ENCODE peak calls at places on chromosomes 16 and 17, in four cellular contexts. One of them, this sample, is unnamed.

GRCh38 chr17:18198530-18198929 is 14.9 kb downstream of the ALKBH5 start:
- DNase-seq in esophagus squamous epithelium: no peak
- DNase-seq in bronchial epithelial cell: no peak
- DNase-seq in PC-9: no peak
- DNase-seq in this sample: no peak

GRCh38 chr16:2786061-2786825 is 1.1 kb downstream of the PRSS33 start:
- DNase-seq in esophagus squamous epithelium: no peak
- DNase-seq in bronchial epithelial cell: no peak
- DNase-seq in PC-9: no peak
- DNase-seq in this sample: peak; percentile 44

GRCh38 chr16:57592591-57593003 is 35.8 kb upstream of the ADGRG1 start:
- DNase-seq in esophagus squamous epithelium: no peak
- DNase-seq in bronchial epithelial cell: no peak
- DNase-seq in PC-9: no peak
- DNase-seq in this sample: no peak

GRCh38 chr17:8153957-8154607 is 1.9 kb upstream of the PER1 start:
- DNase-seq in esophagus squamous epithelium: peak; percentile 78
- DNase-seq in bronchial epithelial cell: peak; percentile 94
- DNase-seq in PC-9: peak; percentile 77
- DNase-seq in this sample: peak; percentile 94

GRCh38 chr17:7435676-7436555 is 681 bp downstream of the TMEM102 start:
- DNase-seq in esophagus squamous epithelium: no peak
- DNase-seq in bronchial epithelial cell: peak; percentile 39
- DNase-seq in PC-9: peak; percentile 55
- DNase-seq in this sample: peak; percentile 90

GRCh38 chr16:57541754-57542435 is 548 bp upstream of the ADGRG5 start:
- DNase-seq in esophagus squamous epithelium: no peak
- DNase-seq in bronchial epithelial cell: no peak
- DNase-seq in PC-9: no peak
- DNase-seq in this sample: peak; percentile 8

GRCh38 chr17:80916246-80916645 is 75.4 kb upstream of the CHMP6 start:
- DNase-seq in esophagus squamous epithelium: no peak
- DNase-seq in bronchial epithelial cell: no peak
- DNase-seq in PC-9: no peak
- DNase-seq in this sample: no peak

GRCh38 chr17:18246880-18247612 is 11.5 kb downstream of the FLII start:
- DNase-seq in esophagus squamous epithelium: no peak
- DNase-seq in bronchial epithelial cell: peak; percentile 82
- DNase-seq in PC-9: peak; percentile 65
- DNase-seq in this sample: peak; percentile 100

GRCh38 chr16:53789159-53789558 is 85.2 kb downstream of the FTO start:
- DNase-seq in esophagus squamous epithelium: no peak
- DNase-seq in bronchial epithelial cell: peak; percentile 39
- DNase-seq in PC-9: no peak
- DNase-seq in this sample: no peak

GRCh38 chr17:69878661-69879060 is 196.4 kb upstream of the KCNJ16 start:
- DNase-seq in esophagus squamous epithelium: no peak
- DNase-seq in bronchial epithelial cell: peak; percentile 71
- DNase-seq in PC-9: no peak
- DNase-seq in this sample: no peak

GRCh38 chr16:48497129-48497528 is 111.9 kb upstream of the SIAH1 start:
- DNase-seq in esophagus squamous epithelium: no peak
- DNase-seq in bronchial epithelial cell: no peak
- DNase-seq in PC-9: no peak
- DNase-seq in this sample: no peak

GRCh38 chr17:9456265-9456664 is 119.4 kb downstream of the STX8 start:
- DNase-seq in esophagus squamous epithelium: no peak
- DNase-seq in bronchial epithelial cell: no peak
- DNase-seq in PC-9: no peak
- DNase-seq in this sample: no peak

GRCh38 chr17:1989135-1989534 is 36.0 kb downstream of the RTN4RL1 start:
- DNase-seq in esophagus squamous epithelium: no peak
- DNase-seq in bronchial epithelial cell: peak; percentile 98
- DNase-seq in PC-9: peak; percentile 87
- DNase-seq in this sample: no peak

GRCh38 chr16:81514041-81514559 is 69.5 kb downstream of the CMIP start:
- DNase-seq in esophagus squamous epithelium: no peak
- DNase-seq in bronchial epithelial cell: no peak
- DNase-seq in PC-9: no peak
- DNase-seq in this sample: no peak
- H3K4me3 ChIP-seq in esophagus squamous epithelium: no peak overlapping the region
- H3K4me3 ChIP-seq in bronchial epithelial cell: no peak overlapping the region
- H3K4me3 ChIP-seq in PC-9: no peak overlapping the region
- H3K4me3 ChIP-seq in this sample: no peak overlapping the region

DNA sequence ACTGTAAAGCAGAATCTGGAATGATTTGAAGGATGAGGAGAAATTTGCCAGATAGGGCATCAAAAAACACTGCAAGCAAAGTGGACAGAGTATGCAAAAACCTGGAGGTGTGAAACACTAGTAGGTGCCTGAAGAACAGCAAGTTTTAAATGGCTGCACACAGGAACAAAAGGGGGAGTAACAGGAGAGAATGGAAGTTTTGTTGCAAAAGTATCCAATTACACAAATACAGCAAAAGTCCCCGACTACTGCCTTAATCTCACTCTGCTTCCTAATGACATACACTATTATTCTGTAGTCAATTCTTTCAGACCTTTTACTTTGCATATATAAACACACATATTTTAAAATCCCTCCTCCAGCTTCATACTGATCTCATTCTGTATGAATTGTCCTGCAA is 1.5 kb downstream of the HEATR6 start:
- DNase-seq in esophagus squamous epithelium: no peak
- DNase-seq in bronchial epithelial cell: no peak
- DNase-seq in PC-9: no peak
- DNase-seq in this sample: no peak
- H3K4me3 ChIP-seq in esophagus squamous epithelium: no peak overlapping the region
- H3K4me3 ChIP-seq in bronchial epithelial cell: no peak overlapping the region
- H3K4me3 ChIP-seq in PC-9: peak overlapping the region; percentile 64
- H3K4me3 ChIP-seq in this sample: no peak overlapping the region

GRCh38 chr17:28384281-28385036 is 13.0 kb downstream of the SARM1 start:
- DNase-seq in esophagus squamous epithelium: no peak
- DNase-seq in bronchial epithelial cell: peak; percentile 21
- DNase-seq in PC-9: peak; percentile 77
- DNase-seq in this sample: no peak
- H3K4me3 ChIP-seq in esophagus squamous epithelium: peak overlapping the region; percentile 73
- H3K4me3 ChIP-seq in bronchial epithelial cell: peak overlapping the region; percentile 36
- H3K4me3 ChIP-seq in PC-9: peak overlapping the region; percentile 84
- H3K4me3 ChIP-seq in this sample: peak overlapping the region; percentile 63

DNA sequence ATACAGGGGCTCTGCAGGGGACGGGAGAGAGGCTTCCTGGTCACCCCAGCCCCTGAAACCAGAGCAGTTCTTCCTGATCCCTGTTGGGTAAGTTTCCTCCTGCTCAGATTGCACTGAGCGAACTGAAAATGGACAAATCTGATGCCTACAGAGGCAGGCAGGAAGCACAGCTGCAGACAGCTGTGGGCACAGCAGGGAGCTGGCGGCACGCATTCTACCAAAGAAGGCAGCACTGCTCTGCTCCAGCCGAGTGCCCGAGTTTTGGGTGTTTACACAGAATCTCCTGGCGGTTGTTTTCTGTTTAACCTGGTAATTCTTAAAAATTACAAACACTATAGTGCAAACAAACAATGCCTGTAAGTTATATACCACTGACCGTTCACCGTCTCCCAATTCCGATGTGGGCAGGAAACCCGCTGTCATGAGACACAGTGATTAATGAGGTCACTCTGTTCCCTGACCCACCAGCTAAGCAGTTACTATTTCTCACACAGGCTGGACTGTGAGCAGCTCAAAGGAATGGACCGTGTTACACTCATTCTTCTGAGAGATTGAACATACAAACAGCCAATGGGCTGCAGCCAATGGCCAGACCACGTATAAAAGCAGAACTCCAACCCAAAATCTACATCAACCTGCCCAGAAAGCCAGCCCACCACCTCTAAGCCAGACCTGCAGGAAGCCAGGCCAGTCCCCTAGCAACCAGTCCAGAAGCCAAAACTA is 25.5 kb downstream of the NSMCE1 start:
- DNase-seq in esophagus squamous epithelium: no peak
- DNase-seq in bronchial epithelial cell: no peak
- DNase-seq in PC-9: peak; percentile 86
- DNase-seq in this sample: peak; percentile 61
- H3K4me3 ChIP-seq in esophagus squamous epithelium: peak overlapping the region; percentile 49
- H3K4me3 ChIP-seq in bronchial epithelial cell: no peak overlapping the region
- H3K4me3 ChIP-seq in PC-9: peak overlapping the region; percentile 19
- H3K4me3 ChIP-seq in this sample: no peak overlapping the region

GRCh38 chr17:72976971-72977767 is 115.3 kb downstream of the SLC39A11 start:
- DNase-seq in esophagus squamous epithelium: no peak
- DNase-seq in bronchial epithelial cell: peak; percentile 68
- DNase-seq in PC-9: peak; percentile 84
- DNase-seq in this sample: no peak
- H3K4me3 ChIP-seq in esophagus squamous epithelium: no peak overlapping the region
- H3K4me3 ChIP-seq in bronchial epithelial cell: no peak overlapping the region
- H3K4me3 ChIP-seq in PC-9: peak overlapping the region; percentile 44
- H3K4me3 ChIP-seq in this sample: no peak overlapping the region

DNA sequence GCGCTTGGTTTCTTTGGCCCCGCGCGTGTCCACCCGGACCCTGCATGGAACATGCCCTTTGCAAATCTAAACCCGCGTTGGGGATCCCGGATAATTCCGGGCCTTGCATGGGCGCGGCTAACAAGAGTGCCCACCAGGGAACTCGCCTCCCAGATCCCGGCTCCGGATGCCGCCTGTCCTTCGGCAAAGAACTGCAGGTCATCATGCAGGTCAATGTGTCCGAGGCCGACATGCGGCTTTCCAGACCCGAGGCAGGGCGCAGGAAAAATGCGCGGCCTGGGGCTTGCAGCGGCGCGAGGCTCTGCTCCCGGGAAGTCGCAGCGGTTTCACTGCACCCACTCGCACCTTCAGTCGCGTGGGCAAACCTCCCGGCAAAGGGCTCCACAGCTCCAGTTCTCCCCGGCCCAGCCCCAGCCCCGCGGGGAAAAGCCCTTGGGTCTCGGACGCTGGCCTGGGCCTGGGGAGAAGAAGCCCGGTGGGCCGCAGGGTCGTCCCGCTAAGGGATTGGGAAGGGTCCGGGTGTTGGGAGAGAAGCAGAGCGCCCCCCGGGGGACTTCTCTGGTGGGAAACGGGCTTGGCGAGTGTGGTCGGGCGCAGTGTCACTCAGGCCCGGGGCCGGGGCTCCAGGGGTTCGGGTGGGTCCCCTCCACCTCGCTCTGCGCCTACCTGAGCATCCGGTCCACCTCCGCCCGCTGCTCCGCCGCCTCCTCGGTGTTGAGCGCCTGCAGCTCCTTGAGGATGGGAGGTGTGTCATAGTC is 805 bp downstream of the HNF1B start:
- DNase-seq in esophagus squamous epithelium: no peak
- DNase-seq in bronchial epithelial cell: no peak
- DNase-seq in PC-9: no peak
- DNase-seq in this sample: peak; percentile 82
- H3K4me3 ChIP-seq in esophagus squamous epithelium: peak overlapping the region; percentile 56
- H3K4me3 ChIP-seq in bronchial epithelial cell: peak overlapping the region; percentile 31
- H3K4me3 ChIP-seq in PC-9: no peak overlapping the region
- H3K4me3 ChIP-seq in this sample: peak overlapping the region; percentile 54

DNA sequence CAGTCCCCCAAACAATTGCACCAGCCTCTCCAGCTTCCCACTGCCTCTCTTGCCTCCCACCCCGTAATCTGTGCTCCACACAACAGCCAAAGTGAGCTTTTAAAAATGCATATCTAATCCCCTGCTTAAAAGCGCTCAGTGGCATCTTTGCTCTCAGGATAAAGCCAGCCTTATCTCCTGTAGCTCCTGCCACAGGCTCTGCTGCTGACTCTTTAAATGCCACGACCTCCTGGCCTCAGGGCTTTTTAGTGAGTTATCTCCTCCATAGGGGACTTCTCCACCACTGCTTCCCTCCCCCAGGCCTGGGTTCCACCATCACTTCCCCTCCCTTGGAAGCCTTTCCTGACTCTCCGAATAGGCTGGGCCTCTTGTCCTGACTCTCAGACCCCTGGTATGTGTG is 98.6 kb downstream of the GNAO1 start:
- DNase-seq in esophagus squamous epithelium: no peak
- DNase-seq in bronchial epithelial cell: no peak
- DNase-seq in PC-9: no peak
- DNase-seq in this sample: no peak
- H3K4me3 ChIP-seq in esophagus squamous epithelium: no peak overlapping the region
- H3K4me3 ChIP-seq in bronchial epithelial cell: no peak overlapping the region
- H3K4me3 ChIP-seq in PC-9: no peak overlapping the region
- H3K4me3 ChIP-seq in this sample: no peak overlapping the region

GRCh38 chr17:48024149-48025039 is 13.2 kb downstream of the COPZ2 start:
- DNase-seq in esophagus squamous epithelium: no peak
- DNase-seq in bronchial epithelial cell: no peak
- DNase-seq in PC-9: peak; percentile 88
- DNase-seq in this sample: peak; percentile 64
- H3K4me3 ChIP-seq in esophagus squamous epithelium: peak overlapping the region; percentile 70
- H3K4me3 ChIP-seq in bronchial epithelial cell: peak overlapping the region; percentile 41
- H3K4me3 ChIP-seq in PC-9: peak overlapping the region; percentile 68
- H3K4me3 ChIP-seq in this sample: peak overlapping the region; percentile 49

This sample was measured in H7.